ENCODE peak calls at places on chromosomes 3 and 15, in nine cellular contexts. B is PC-3, T is left ventricle myocardium inferior, F is hepatic stellate cell, U is GM23338, J is amniotic stem cell, H is bronchial epithelial cell, C is choroid plexus epithelial cell, G is GM03348. X is an unnamed sample.

GRCh38 chr3:32401541-32402052 is 9.9 kb downstream of the CMTM7 start:
- DNase-seq in U (peak; percentile 88), H (peak; percentile 59), F (peak; percentile 75), C (peak; percentile 64), B (peak; percentile 87), G (peak; percentile 88), J (peak; percentile 41), T (peak; percentile 83), X (peak; percentile 73)

GRCh38 chr3:42504334-42505202 is 2.1 kb downstream of the VIPR1 start:
- DNase-seq in G (no peak), T (no peak), J (no peak), F (no peak), H (no peak), U (no peak), C (no peak), B (no peak), X (no peak)

GRCh38 chr3:156211583-156211982 is 91.2 kb downstream of the KCNAB1 start:
- DNase-seq in B (peak; percentile 74), G (no peak), H (peak; percentile 97), F (no peak), J (no peak), C (peak; percentile 21), T (no peak), U (no peak), X (peak; percentile 95)

GRCh38 chr15:98776607-98777281 is 128.4 kb downstream of the IGF1R start:
- DNase-seq in C (peak; percentile 96), F (no peak), U (no peak), T (peak; percentile 42), H (no peak), G (peak; percentile 51), J (no peak), B (no peak), X (peak; percentile 34)

GRCh38 chr3:161395115-161395514 is 23.8 kb upstream of the SPTSSB start:
- DNase-seq in G (no peak), B (no peak), T (no peak), H (no peak), C (no peak), J (no peak), U (no peak), F (no peak), X (no peak)

GRCh38 chr15:48479751-48480150 is 148.5 kb downstream of the DUT start:
- DNase-seq in B (no peak), G (no peak), T (no peak), U (no peak), H (no peak), J (no peak), F (no peak), C (no peak), X (no peak)

GRCh38 chr3:186261638-186262037 is 100.4 kb downstream of the DGKG start:
- DNase-seq in B (peak; percentile 51), H (no peak), F (no peak), J (no peak), G (peak; percentile 16), U (peak; percentile 89), C (peak; percentile 29), T (no peak), X (no peak)

GRCh38 chr3:144362126-144362525 is 390.5 kb downstream of the DIPK2A start:
- DNase-seq in G (no peak), B (peak; percentile 65), F (no peak), U (no peak), T (no peak), H (peak; percentile 62), J (no peak), C (no peak), X (peak; percentile 52)

GRCh38 chr3:58585994-58586393 is 8.8 kb upstream of the FAM107A start:
- DNase-seq in H (no peak), J (no peak), U (no peak), C (no peak), F (no peak), B (no peak), G (no peak), T (no peak), X (no peak)

GRCh38 chr3:29156071-29156715 is 124.7 kb upstream of the RBMS3 start:
- DNase-seq in C (no peak), U (peak; percentile 52), J (no peak), T (no peak), F (no peak), B (no peak), G (no peak), H (peak; percentile 69), X (peak; percentile 51)

GRCh38 chr3:9769012-9769411 is 735 bp downstream of the CAMK1 start:
- DNase-seq in U (no peak), F (no peak), C (no peak), G (no peak), T (no peak), H (no peak), J (no peak), B (no peak), X (no peak)

GRCh38 chr3:134660046-134660441 is 9.2 kb upstream of the KY start:
- DNase-seq in H (no peak), J (no peak), B (no peak), G (no peak), T (no peak), F (no peak), U (no peak), C (no peak), X (no peak)

GRCh38 chr15:62254137-62254934 is 89.3 kb upstream of the C2CD4B start:
- DNase-seq in G (peak; percentile 71), H (peak; percentile 46), C (peak; percentile 71), T (peak; percentile 61), F (peak; percentile 48), B (peak; percentile 51), U (peak; percentile 89), J (peak; percentile 14), X (peak; percentile 67)

GRCh38 chr15:75647370-75648155 is at the start of gene SNX33:
- DNase-seq in U (peak; percentile 92), F (peak; percentile 86), C (peak; percentile 89), G (peak; percentile 92), J (peak; percentile 72), B (peak; percentile 77), H (peak; percentile 72), T (peak; percentile 85), X (peak; percentile 88)

GRCh38 chr3:13217736-13218540 is 144.7 kb upstream of the IQSEC1 start:
- DNase-seq in J (no peak), T (no peak), G (no peak), U (no peak), F (no peak), B (peak; percentile 97), C (peak; percentile 23), H (peak; percentile 90), X (peak; percentile 82)

GRCh38 chr3:173912126-173912525 is 514.6 kb downstream of the NLGN1 start:
- DNase-seq in H (no peak), J (no peak), C (no peak), F (no peak), T (no peak), U (no peak), B (no peak), G (peak; percentile 17), X (no peak)

GRCh38 chr3:152436707-152437615 is 168.2 kb downstream of the MBNL1 start:
- DNase-seq in J (no peak), C (no peak), B (no peak), T (no peak), G (peak; percentile 19), H (no peak), F (no peak), U (no peak), X (no peak)

X was measured in epithelial cell of esophagus.